ENCODE peak calls at places on chromosomes 16 and 17, in ten cellular contexts. W is activated CD4-positive, CD25-positive, alpha-beta regulatory T cell; X is T-helper 2 cell; J is cardiac muscle cell; T is Panc1; A is keratinocyte; F is left ventricle myocardium superior; R is myocyte; B is activated effector memory CD4-positive, alpha-beta T cell treated with anti-CD3 and anti-CD28 coated beads, Interleukin-2, amount 50 U/mL, for 16 hours; H is HT1080. D is an unnamed sample.

GRCh38 chr17:81245024-81245664 is 6.0 kb downstream of the NDUFAF8 start:
- DNase-seq in W (no peak), X (no peak), J (no peak), T (no peak), A (no peak), F (peak), R (no peak), B (no peak), H (no peak), D (no peak)

GRCh38 chr16:66159987-66160386 is 206.5 kb upstream of the CDH5 start:
- DNase-seq in W (no peak), X (no peak), J (no peak), T (no peak), A (no peak), F (no peak), R (no peak), B (no peak), H (no peak), D (no peak)

GRCh38 chr17:41150026-41150425 is 401 bp upstream of the KRTAP4-5 start:
- DNase-seq in W (no peak), X (no peak), J (no peak), T (no peak), A (no peak), F (no peak), R (no peak), B (no peak), H (no peak), D (no peak)

GRCh38 chr17:60330731-60331130 is 61.2 kb downstream of the USP32 start:
- DNase-seq in W (no peak), X (no peak), J (no peak), T (no peak), A (no peak), F (no peak), R (peak), B (no peak), H (no peak), D (no peak)

GRCh38 chr17:64769712-64770111 is 107.6 kb upstream of the SMURF2 start:
- DNase-seq in W (no peak), X (no peak), J (no peak), T (no peak), A (no peak), F (no peak), R (no peak), B (no peak), H (no peak), D (no peak)

GRCh38 chr16:89604764-89605163 is 8.7 kb upstream of the DPEP1 start:
- DNase-seq in W (no peak), X (no peak), J (no peak), T (no peak), A (no peak), F (no peak), R (no peak), B (no peak), H (no peak), D (no peak)

GRCh38 chr17:75010683-75011406 is 1.6 kb upstream of the MRPL58 start:
- DNase-seq in W (no peak), X (no peak), J (no peak), T (no peak), A (no peak), F (peak), R (peak), B (no peak), H (peak), D (peak)

GRCh38 chr16:88062341-88062861 is 111.2 kb downstream of the BANP start:
- DNase-seq in W (no peak), X (no peak), J (peak), T (no peak), A (no peak), F (peak), R (peak), B (no peak), H (no peak), D (no peak)

GRCh38 chr17:199806-200603 is 18.6 kb upstream of the DOC2B start:
- DNase-seq in W (no peak), X (no peak), J (no peak), T (no peak), A (no peak), F (peak), R (peak), B (no peak), H (no peak), D (no peak)

GRCh38 chr17:76872221-76872873 is 4.1 kb downstream of the MGAT5B start:
- DNase-seq in W (no peak), X (no peak), J (no peak), T (peak), A (peak), F (no peak), R (peak), B (no peak), H (peak), D (no peak)

GRCh38 chr16:19223235-19223847 is 55.3 kb downstream of the SYT17 start:
- DNase-seq in W (no peak), X (no peak), J (peak), T (peak), A (no peak), F (no peak), R (peak), B (no peak), H (peak), D (no peak)

D was measured in CD4-positive, alpha-beta memory T cell.